ENCODE peak calls at places on chromosomes 3 and 15, in nine cellular contexts. E, R, Z, A, J, V, K, M and F are unnamed samples.

GRCh38 chr3:101676765-101677435 is at the start of gene ZBTB11:
- DNase-seq in E (peak), R (peak), Z (peak), A (peak), J (peak), V (peak), K (peak), M (peak), F (peak)

GRCh38 chr15:71691700-71692417 is 118.5 kb upstream of the NR2E3 start:
- DNase-seq in E (no peak), R (no peak), Z (peak), A (peak), J (no peak), V (no peak), K (peak), M (no peak), F (peak)

GRCh38 chr3:136913168-136913567 is 44.6 kb upstream of the IL20RB start:
- DNase-seq in E (no peak), R (no peak), Z (no peak), A (no peak), J (no peak), V (no peak), K (no peak), M (no peak), F (no peak)

GRCh38 chr3:38084019-38084968 is 45.3 kb downstream of the DLEC1 start:
- DNase-seq in E (peak), R (peak), Z (no peak), A (peak), J (no peak), V (no peak), K (peak), M (peak), F (no peak)

GRCh38 chr3:52781741-52782140 is 4.3 kb downstream of the ITIH1 start:
- DNase-seq in E (no peak), R (no peak), Z (no peak), A (no peak), J (no peak), V (no peak), K (no peak), M (no peak), F (no peak)

GRCh38 chr3:15525790-15526189 is 4.3 kb upstream of the COLQ start:
- DNase-seq in E (no peak), R (no peak), Z (no peak), A (no peak), J (no peak), V (no peak), K (no peak), M (no peak), F (no peak)

GRCh38 chr3:111936967-111937366 is 41.9 kb upstream of the ABHD10 start:
- DNase-seq in E (no peak), R (no peak), Z (no peak), A (peak), J (no peak), V (no peak), K (no peak), M (no peak), F (peak)

GRCh38 chr3:186275436-186275835 is 86.6 kb downstream of the DGKG start:
- DNase-seq in E (no peak), R (no peak), Z (no peak), A (no peak), J (no peak), V (no peak), K (no peak), M (no peak), F (no peak)

GRCh38 chr15:74958320-74958907 is 1.8 kb upstream of the RPP25 start:
- DNase-seq in E (no peak), R (no peak), Z (no peak), A (peak), J (peak), V (peak), K (peak), M (no peak), F (peak)

GRCh38 chr15:50318697-50319096 is 36.3 kb downstream of the GABPB1 start:
- DNase-seq in E (no peak), R (no peak), Z (no peak), A (no peak), J (no peak), V (no peak), K (no peak), M (no peak), F (no peak)

GRCh38 chr15:81981888-81982287 is 63.9 kb downstream of the MEX3B start:
- DNase-seq in E (no peak), R (no peak), Z (no peak), A (no peak), J (no peak), V (no peak), K (no peak), M (peak), F (no peak)

GRCh38 chr15:29612701-29613100 is 209.6 kb downstream of the TJP1 start:
- DNase-seq in E (no peak), R (no peak), Z (peak), A (peak), J (no peak), V (no peak), K (no peak), M (no peak), F (peak)

GRCh38 chr3:50217681-50218080 is 12.6 kb downstream of the SLC38A3 start:
- DNase-seq in E (no peak), R (no peak), Z (no peak), A (no peak), J (no peak), V (no peak), K (no peak), M (no peak), F (no peak)

GRCh38 chr15:71202712-71203111 is 87.4 kb downstream of the THSD4 start:
- DNase-seq in E (no peak), R (no peak), Z (no peak), A (no peak), J (no peak), V (no peak), K (no peak), M (no peak), F (no peak)

GRCh38 chr15:39248204-39248603 is 332.7 kb upstream of the THBS1 start:
- DNase-seq in E (no peak), R (no peak), Z (peak), A (peak), J (no peak), V (no peak), K (no peak), M (no peak), F (peak)

GRCh38 chr3:195892355-195893120 is 15.8 kb downstream of the TNK2 start:
- DNase-seq in E (no peak), R (no peak), Z (no peak), A (peak), J (no peak), V (no peak), K (peak), M (peak), F (peak)

GRCh38 chr15:62709261-62709660 is 333.3 kb upstream of the TPM1 start:
- DNase-seq in E (no peak), R (no peak), Z (no peak), A (no peak), J (no peak), V (no peak), K (no peak), M (no peak), F (no peak)

GRCh38 chr3:174949523-174949922 is 90.4 kb downstream of the NAALADL2 start:
- DNase-seq in E (no peak), R (no peak), Z (peak), A (peak), J (no peak), V (no peak), K (no peak), M (no peak), F (peak)

GRCh38 chr15:48644827-48645557 is 517 bp downstream of the FBN1 start:
- DNase-seq in E (no peak), R (no peak), Z (no peak), A (peak), J (peak), V (peak), K (peak), M (peak), F (peak)

GRCh38 chr15:59292393-59292792 is 80.3 kb downstream of the MYO1E start:
- DNase-seq in E (no peak), R (no peak), Z (peak), A (peak), J (no peak), V (no peak), K (no peak), M (no peak), F (peak)

GRCh38 chr3:134374791-134375541 is 719 bp upstream of the AMOTL2 start:
- DNase-seq in E (peak), R (no peak), Z (peak), A (no peak), J (no peak), V (peak), K (peak), M (no peak), F (peak)

GRCh38 chr3:128649264-128649663 is 1.4 kb downstream of the RPN1 start:
- DNase-seq in E (no peak), R (no peak), Z (no peak), A (peak), J (no peak), V (no peak), K (no peak), M (no peak), F (no peak)

GRCh38 chr15:52343831-52344230 is 48.2 kb upstream of the MYO5C start:
- DNase-seq in E (no peak), R (no peak), Z (no peak), A (peak), J (no peak), V (no peak), K (no peak), M (no peak), F (no peak)

GRCh38 chr3:72887723-72888545 is at the start of gene GXYLT2:
- DNase-seq in E (peak), R (peak), Z (peak), A (peak), J (peak), V (peak), K (peak), M (no peak), F (peak)

GRCh38 chr15:57595011-57595866 is 3.5 kb downstream of the MYZAP start:
- DNase-seq in E (no peak), R (no peak), Z (no peak), A (no peak), J (no peak), V (no peak), K (no peak), M (no peak), F (no peak)

GRCh38 chr15:41878355-41878699 is 15.5 kb downstream of the SPTBN5 start:
- DNase-seq in E (no peak), R (no peak), Z (no peak), A (no peak), J (no peak), V (no peak), K (peak), M (no peak), F (no peak)